ENCODE peak calls at places on chromosome 14, in seven cellular contexts. W is K562, P is SK-N-SH, H is H1, A is A549, D is GM12878, Z is HepG2. B is an unnamed sample.

GRCh38 chr14:32986791-32987545 is 48.3 kb downstream of the NPAS3 start:
- DNase-seq in W (no peak), P (no peak), H (no peak), A (no peak), D (no peak), Z (no peak), B (no peak)

GRCh38 chr14:104935026-104935650 is 10.5 kb downstream of the PLD4 start:
- DNase-seq in W (no peak), P (no peak), H (no peak), A (no peak), D (no peak), Z (no peak), B (no peak)

GRCh38 chr14:86450075-86450474 is 920.1 kb downstream of the FLRT2 start:
- DNase-seq in W (no peak), P (no peak), H (no peak), A (no peak), D (no peak), Z (no peak), B (peak; percentile 15)

GRCh38 chr14:32491413-32492016 is 162.4 kb downstream of the AKAP6 start:
- DNase-seq in W (no peak), P (no peak), H (no peak), A (no peak), D (no peak), Z (no peak), B (no peak)

GRCh38 chr14:21528381-21529348 is 2.5 kb upstream of the SALL2 start:
- DNase-seq in W (peak; percentile 47), P (no peak), H (no peak), A (no peak), D (no peak), Z (peak; percentile 93), B (peak; percentile 52)

GRCh38 chr14:39169541-39169900 is 612 bp downstream of the TRAPPC6B start:
- DNase-seq in W (no peak), P (peak; percentile 4), H (no peak), A (no peak), D (no peak), Z (no peak), B (no peak)

GRCh38 chr14:80425686-80426085 is 214.4 kb upstream of the DIO2 start:
- DNase-seq in W (no peak), P (no peak), H (no peak), A (peak; percentile 29), D (no peak), Z (no peak), B (peak; percentile 100)

GRCh38 chr14:36498938-36499337 is 21.1 kb downstream of the NKX2-1 start:
- DNase-seq in W (no peak), P (no peak), H (no peak), A (no peak), D (no peak), Z (no peak), B (no peak)

GRCh38 chr14:36747411-36748184 is 85.9 kb downstream of the PAX9 start:
- DNase-seq in W (peak; percentile 13), P (peak; percentile 5), H (no peak), A (peak; percentile 32), D (no peak), Z (peak; percentile 44), B (no peak)

GRCh38 chr14:36516719-36517241 is 3.3 kb downstream of the NKX2-1 start:
- DNase-seq in W (no peak), P (peak; percentile 3), H (no peak), A (no peak), D (no peak), Z (no peak), B (no peak)

GRCh38 chr14:99395904-99396530 is 84.6 kb downstream of the SETD3 start:
- DNase-seq in W (no peak), P (no peak), H (no peak), A (peak; percentile 21), D (no peak), Z (no peak), B (peak; percentile 54)

GRCh38 chr14:95620659-95621059 is 65.6 kb upstream of the TCL1B start:
- DNase-seq in W (peak; percentile 26), P (no peak), H (no peak), A (no peak), D (no peak), Z (no peak), B (no peak)

GRCh38 chr14:99408286-99408970 is 72.2 kb downstream of the SETD3 start:
- DNase-seq in W (no peak), P (no peak), H (no peak), A (no peak), D (no peak), Z (no peak), B (no peak)

GRCh38 chr14:75340921-75341320 is 62.3 kb downstream of the FOS start:
- DNase-seq in W (no peak), P (no peak), H (no peak), A (no peak), D (no peak), Z (no peak), B (no peak)

GRCh38 chr14:33774866-33775519 is 175.9 kb downstream of the EGLN3 start:
- DNase-seq in W (no peak), P (no peak), H (no peak), A (no peak), D (no peak), Z (no peak), B (no peak)

GRCh38 chr14:20682435-20683124 is 1.8 kb upstream of the RNASE4 start:
- DNase-seq in W (peak; percentile 37), P (peak; percentile 85), H (no peak), A (peak; percentile 81), D (no peak), Z (peak; percentile 94), B (peak; percentile 92)

GRCh38 chr14:101559250-101559623 is 2.1 kb upstream of the DIO3 start:
- DNase-seq in W (no peak), P (peak; percentile 26), H (no peak), A (no peak), D (no peak), Z (no peak), B (no peak)
- H3K4me3 ChIP-seq in W (no peak overlapping the region), P (no peak overlapping the region), H (peak overlapping the region; percentile 27), A (no peak overlapping the region), D (no peak overlapping the region), Z (no peak overlapping the region), B (no peak overlapping the region)

GRCh38 chr14:92471919-92472318 is 41.7 kb upstream of the RIN3 start:
- DNase-seq in W (no peak), P (no peak), H (peak; percentile 47), A (peak; percentile 89), D (no peak), Z (peak; percentile 73), B (peak; percentile 93)
- TF ChIP-seq RFX5 in W (no peak), P (no peak), H (no peak), A (no peak), D (no peak), Z (no peak), B (no peak)

GRCh38 chr14:71373773-71374172 is 466.5 kb downstream of the PCNX1 start:
- DNase-seq in W (no peak), P (no peak), H (no peak), A (no peak), D (no peak), Z (no peak), B (no peak)

GRCh38 chr14:71374989-71375388 is 467.7 kb downstream of the PCNX1 start:
- DNase-seq in W (no peak), P (no peak), H (no peak), A (no peak), D (no peak), Z (no peak), B (no peak)

GRCh38 chr14:71377099-71377498 is 469.8 kb downstream of the PCNX1 start:
- DNase-seq in W (no peak), P (no peak), H (no peak), A (no peak), D (no peak), Z (no peak), B (no peak)

GRCh38 chr14:71372411-71372838 is 465.2 kb downstream of the PCNX1 start:
- DNase-seq in W (no peak), P (no peak), H (no peak), A (no peak), D (no peak), Z (peak; percentile 16), B (peak; percentile 88)

GRCh38 chr14:71371711-71372396 is 464.6 kb downstream of the PCNX1 start:
- DNase-seq in W (no peak), P (no peak), H (no peak), A (no peak), D (no peak), Z (no peak), B (peak; percentile 75)
- H3K4me3 ChIP-seq in W (no peak overlapping the region), P (no peak overlapping the region), H (no peak overlapping the region), A (no peak overlapping the region), D (no peak overlapping the region), Z (no peak overlapping the region), B (no peak overlapping the region)

GRCh38 chr14:92651793-92652382 is 96.5 kb downstream of the LGMN start:
- DNase-seq in W (no peak), P (no peak), H (no peak), A (no peak), D (no peak), Z (no peak), B (no peak)

GRCh38 chr14:92652413-92653151 is 95.8 kb downstream of the LGMN start:
- DNase-seq in W (no peak), P (no peak), H (no peak), A (no peak), D (no peak), Z (no peak), B (no peak)

GRCh38 chr14:92649934-92650545 is 98.4 kb downstream of the LGMN start:
- DNase-seq in W (no peak), P (no peak), H (no peak), A (no peak), D (no peak), Z (no peak), B (peak; percentile 92)

GRCh38 chr14:92650581-92651105 is 97.8 kb downstream of the LGMN start:
- DNase-seq in W (no peak), P (no peak), H (no peak), A (no peak), D (no peak), Z (no peak), B (no peak)

GRCh38 chr14:92651106-92651792 is 97.2 kb downstream of the LGMN start:
- DNase-seq in W (no peak), P (no peak), H (no peak), A (no peak), D (peak; percentile 76), Z (no peak), B (no peak)
- TF ChIP-seq RFX5 in W (no peak), P (no peak), H (no peak), A (no peak), D (no peak), Z (no peak), B (no peak)

GRCh38 chr14:77882098-77882497 is 82.2 kb downstream of the ADCK1 start:
- DNase-seq in W (peak; percentile 18), P (peak; percentile 85), H (no peak), A (no peak), D (no peak), Z (no peak), B (no peak)
- H3K4me3 ChIP-seq in W (no peak overlapping the region), P (no peak overlapping the region), H (no peak overlapping the region), A (no peak overlapping the region), D (no peak overlapping the region), Z (no peak overlapping the region), B (no peak overlapping the region)

DNA sequence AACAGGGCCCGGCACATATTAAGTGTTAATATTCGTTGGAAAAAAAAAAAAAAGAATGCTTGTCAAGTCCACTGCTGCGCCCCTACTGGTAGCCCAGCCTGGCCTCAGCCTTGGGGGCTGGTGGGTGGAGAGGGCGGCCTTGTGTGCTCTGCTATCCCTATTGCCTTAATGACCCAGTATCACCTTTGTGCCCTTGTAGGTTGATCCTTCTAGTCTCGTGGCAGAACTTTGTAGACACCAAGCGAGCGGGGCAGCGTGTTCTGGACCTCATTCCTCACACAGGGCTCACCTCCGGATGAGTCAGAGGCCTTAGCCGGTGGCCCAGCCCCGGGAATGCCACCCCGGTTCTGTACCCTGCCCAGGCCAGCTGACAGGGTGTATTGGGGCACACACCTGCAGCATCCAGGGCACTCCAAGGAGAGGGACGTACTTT is 1.8 kb upstream of the RCOR1 start:
- DNase-seq in W (peak; percentile 38), P (peak; percentile 53), H (no peak), A (peak; percentile 72), D (no peak), Z (peak; percentile 84), B (peak; percentile 23)
- TF ChIP-seq RFX5 in W (no peak), P (no peak), H (no peak), A (no peak), D (no peak), Z (no peak), B (no peak)